ENCODE peak calls at places on chromosomes 5 and 9, in ten cellular contexts. P is left cardiac atrium; K is NCI-H2029 treated with DMSO at 0.1 percent for 48 hours; B is stimulated activated CD8-positive, alpha-beta memory T cell treated with anti-CD3 and anti-CD28 coated beads, Interleukin-4, amount 100 ng/mL, for 1 hour; Z is endothelial cell; O is pancreas; J is neural progenitor cell; W is HFFc6; Y is stimulated activated CD4-positive, alpha-beta T cell treated with anti-CD3 and anti-CD28 coated beads, Interleukin-2, amount 100 ng/mL, for 4 hours; G is EL. F is an unnamed sample.

GRCh38 chr9:16458696-16459420 is 411.6 kb downstream of the BNC2 start:
- DNase-seq in P (no peak), K (no peak), B (no peak), Z (no peak), O (no peak), J (no peak), W (no peak), Y (no peak), G (peak), F (peak)

GRCh38 chr5:2383678-2384025 is 367.8 kb downstream of the IRX2 start:
- DNase-seq in P (no peak), K (no peak), B (no peak), Z (no peak), O (no peak), J (no peak), W (no peak), Y (no peak), G (no peak), F (no peak)

GRCh38 chr9:37938121-37938906 is 34.4 kb upstream of the SLC25A51 start:
- DNase-seq in P (peak), K (no peak), B (no peak), Z (no peak), O (no peak), J (peak), W (peak), Y (no peak), G (peak), F (peak)

GRCh38 chr9:70113403-70114022 is 69.9 kb downstream of the MAMDC2 start:
- DNase-seq in P (peak), K (peak), B (no peak), Z (peak), O (peak), J (peak), W (peak), Y (no peak), G (peak), F (peak)

GRCh38 chr9:95316794-95317118 is 753 bp downstream of the FANCC start:
- DNase-seq in P (peak), K (peak), B (no peak), Z (peak), O (peak), J (peak), W (peak), Y (no peak), G (peak), F (peak)

GRCh38 chr9:87713278-87713989 is 12.5 kb upstream of the CTSL start:
- DNase-seq in P (peak), K (no peak), B (no peak), Z (no peak), O (peak), J (no peak), W (peak), Y (peak), G (peak), F (peak)

GRCh38 chr5:143399616-143400540 is 3.6 kb downstream of the NR3C1 start:
- DNase-seq in P (no peak), K (no peak), B (no peak), Z (no peak), O (no peak), J (no peak), W (no peak), Y (no peak), G (no peak), F (peak)

GRCh38 chr9:82565188-82565966 is 497.6 kb downstream of the RASEF start:
- DNase-seq in P (no peak), K (no peak), B (no peak), Z (no peak), O (no peak), J (peak), W (no peak), Y (no peak), G (no peak), F (no peak)

F was measured in fibroblast of mammary gland.